ENCODE peak calls at places on chromosomes 4 and X, in nine cellular contexts. Q is activated T-cell treated with anti-CD3 and anti-CD28 coated beads for 4 hours; G is occipital lobe; C is upper lobe of right lung; X is endothelial cell of umbilical vein; M is A172; J is GM19239; B is stimulated activated CD4-positive, alpha-beta T cell treated with anti-CD3 and anti-CD28 coated beads, TNF-alpha, amount 100 ng/mL, for 48 hours; P is non-pigmented ciliary epithelial cell. N is an unnamed sample.

GRCh38 chr4:76204936-76205335 is 8.7 kb downstream of the SCARB2 start:
- DNase-seq in Q (no peak), G (no peak), C (no peak), X (no peak), M (no peak), J (no peak), B (no peak), P (no peak), N (no peak)

GRCh38 chr4:111883557-111883999 is 261.7 kb upstream of the FAM241A start:
- DNase-seq in Q (no peak), G (no peak), C (no peak), X (no peak), M (no peak), J (no peak), B (no peak), P (no peak), N (peak; percentile 79)

GRCh38 chr4:1293531-1293941 is 3.8 kb downstream of the MAEA start:
- DNase-seq in Q (no peak), G (no peak), C (no peak), X (no peak), M (no peak), J (no peak), B (no peak), P (no peak), N (no peak)

GRCh38 chrX:103919336-103919682 is 43.1 kb upstream of the TMSB15B start:
- DNase-seq in Q (no peak), G (no peak), C (no peak), X (no peak), M (peak; percentile 12), J (no peak), B (no peak), P (no peak), N (peak; percentile 67)

GRCh38 chr4:60992037-60992436 is 208.1 kb upstream of the ADGRL3 start:
- DNase-seq in Q (no peak), G (peak; percentile 40), C (no peak), X (no peak), M (no peak), J (no peak), B (no peak), P (peak; percentile 75), N (no peak)

GRCh38 chrX:9847071-9847470 is 60.8 kb downstream of the SHROOM2 start:
- DNase-seq in Q (no peak), G (no peak), C (no peak), X (peak; percentile 60), M (peak; percentile 86), J (no peak), B (no peak), P (no peak), N (no peak)

GRCh38 chrX:78886550-78886949 is 58.6 kb upstream of the P2RY10 start:
- DNase-seq in Q (no peak), G (no peak), C (no peak), X (no peak), M (no peak), J (peak; percentile 3), B (no peak), P (no peak), N (no peak)

GRCh38 chrX:116317409-116317808 is 119.0 kb upstream of the SLC6A14 start:
- DNase-seq in Q (no peak), G (no peak), C (peak; percentile 63), X (no peak), M (no peak), J (no peak), B (no peak), P (peak; percentile 35), N (peak; percentile 89)

GRCh38 chr4:26885912-26886274 is 25.3 kb downstream of the STIM2 start:
- DNase-seq in Q (no peak), G (no peak), C (no peak), X (no peak), M (no peak), J (peak; percentile 28), B (no peak), P (no peak), N (no peak)

GRCh38 chr4:37981844-37982720 is 21.9 kb downstream of the PTTG2 start:
- DNase-seq in Q (no peak), G (no peak), C (no peak), X (no peak), M (peak; percentile 14), J (no peak), B (no peak), P (no peak), N (no peak)

GRCh38 chr4:98677799-98678198 is 19.4 kb upstream of the TSPAN5 start:
- DNase-seq in Q (no peak), G (no peak), C (no peak), X (no peak), M (no peak), J (no peak), B (no peak), P (no peak), N (no peak)

GRCh38 chr4:139555073-139555704 is 830 bp downstream of the SETD7 start:
- DNase-seq in Q (peak; percentile 76), G (peak; percentile 82), C (peak; percentile 94), X (peak; percentile 96), M (peak; percentile 76), J (peak; percentile 28), B (peak; percentile 59), P (peak; percentile 60), N (peak; percentile 54)

GRCh38 chr4:15935504-15936392 is 2.8 kb downstream of the FGFBP1 start:
- DNase-seq in Q (no peak), G (no peak), C (no peak), X (no peak), M (no peak), J (no peak), B (no peak), P (no peak), N (no peak)

GRCh38 chr4:3516836-3517730 is 15.1 kb downstream of the LRPAP1 start:
- DNase-seq in Q (no peak), G (no peak), C (no peak), X (peak; percentile 23), M (no peak), J (no peak), B (no peak), P (no peak), N (no peak)

GRCh38 chr4:157225096-157225495 is 4.6 kb downstream of the GRIA2 start:
- DNase-seq in Q (no peak), G (no peak), C (no peak), X (no peak), M (no peak), J (no peak), B (no peak), P (no peak), N (no peak)

GRCh38 chr4:53152467-53152866 is 213.4 kb downstream of the SCFD2 start:
- DNase-seq in Q (no peak), G (no peak), C (no peak), X (no peak), M (no peak), J (no peak), B (no peak), P (no peak), N (no peak)

GRCh38 chr4:18934197-18934596 is 912.6 kb upstream of the LCORL start:
- DNase-seq in Q (no peak), G (no peak), C (no peak), X (no peak), M (no peak), J (no peak), B (no peak), P (no peak), N (no peak)

GRCh38 chr4:186871856-186872255 is 148.2 kb upstream of the FAT1 start:
- DNase-seq in Q (no peak), G (no peak), C (no peak), X (no peak), M (no peak), J (no peak), B (no peak), P (no peak), N (no peak)

GRCh38 chrX:152656890-152657289 is 19.2 kb downstream of the GABRQ start:
- DNase-seq in Q (no peak), G (no peak), C (no peak), X (no peak), M (no peak), J (no peak), B (no peak), P (no peak), N (no peak)